ENCODE peak calls at places on chromosomes 6 and 20, in four cellular contexts. L is RWPE1, S is heart right ventricle, P is mucosa of descending colon. O is an unnamed sample.

GRCh38 chr20:59748555-59749292 is 144.4 kb downstream of the PHACTR3 start:
- DNase-seq in L (no peak), S (no peak), P (no peak), O (no peak)

GRCh38 chr20:33490023-33490933 is at the start of gene CBFA2T2:
- DNase-seq in L (peak; percentile 84), S (peak; percentile 66), P (peak; percentile 84), O (peak; percentile 62)

GRCh38 chr6:134161036-134161435 is 108.6 kb upstream of the SLC2A12 start:
- DNase-seq in L (peak; percentile 62), S (no peak), P (no peak), O (no peak)

GRCh38 chr6:16270178-16270794 is 31.9 kb downstream of the GMPR start:
- DNase-seq in L (no peak), S (no peak), P (no peak), O (no peak)

GRCh38 chr6:44122821-44123220 is 4.4 kb downstream of the MRPL14 start:
- DNase-seq in L (no peak), S (no peak), P (no peak), O (peak; percentile 50)

GRCh38 chr6:163252132-163252729 is 162.3 kb upstream of the QKI start:
- DNase-seq in L (no peak), S (no peak), P (no peak), O (no peak)

GRCh38 chr6:1903780-1904493 is 294.2 kb downstream of the FOXC1 start:
- DNase-seq in L (no peak), S (no peak), P (no peak), O (no peak)

GRCh38 chr20:15875446-15875845 is 697.8 kb downstream of the KIF16B start:
- DNase-seq in L (no peak), S (no peak), P (no peak), O (no peak)

GRCh38 chr6:123524781-123525180 is 112.0 kb downstream of the TRDN start:
- DNase-seq in L (no peak), S (no peak), P (no peak), O (no peak)

DNA sequence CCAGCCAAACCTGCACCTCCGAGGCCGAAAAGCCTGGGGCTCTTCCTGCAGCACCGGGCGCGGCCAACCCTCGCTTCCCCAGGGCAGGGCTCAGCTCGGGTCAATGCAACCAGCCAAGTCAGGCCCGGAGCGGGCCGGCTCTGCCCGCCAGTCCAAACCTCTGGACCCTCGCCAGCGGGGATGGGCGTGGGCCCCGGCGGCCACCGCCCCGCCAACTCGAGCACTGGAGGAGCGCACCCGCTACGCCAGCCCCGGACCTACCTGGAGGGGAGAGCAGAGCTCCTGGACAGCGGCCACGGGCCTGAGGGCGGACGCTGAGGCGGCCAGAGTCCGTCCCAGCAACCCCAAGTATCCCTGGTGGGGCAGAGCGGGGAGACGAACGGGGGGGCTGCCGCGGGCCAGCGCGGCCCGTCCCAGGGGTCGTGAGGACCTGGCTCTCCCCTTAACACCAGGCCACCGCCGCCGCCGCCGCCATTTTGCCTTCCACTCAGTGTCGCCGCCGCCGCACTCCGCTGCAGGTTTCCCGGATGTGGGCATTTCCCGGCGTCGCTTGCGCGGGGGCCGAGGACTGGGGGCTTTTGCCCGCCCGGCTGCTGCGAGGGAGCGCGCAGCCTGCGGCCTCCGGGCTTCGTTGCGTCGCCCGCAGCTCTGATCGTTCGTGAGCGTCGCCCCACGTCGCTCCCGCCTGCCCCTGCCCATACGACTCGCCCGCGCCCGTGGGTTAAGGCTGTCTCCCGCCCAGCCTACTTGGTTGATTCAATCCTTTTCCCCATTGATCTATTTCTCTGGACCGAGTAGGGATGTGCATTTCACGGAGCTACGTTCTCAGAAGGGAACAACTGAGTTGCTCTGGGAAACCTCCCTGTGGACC is at the start of gene LATS1:
- DNase-seq in L (peak; percentile 85), S (peak; percentile 91), P (peak; percentile 93), O (peak; percentile 95)
- TF ChIP-seq CTCF in L (no peak), S (no peak), P (no peak), O (no peak)

GRCh38 chr6:14533446-14533845 is 415.9 kb downstream of the CD83 start:
- DNase-seq in L (no peak), S (no peak), P (no peak), O (no peak)
- TF ChIP-seq CTCF in L (no peak), S (no peak), P (no peak), O (no peak)

GRCh38 chr6:41021832-41022231 is 17.2 kb downstream of the UNC5CL start:
- DNase-seq in L (no peak), S (peak; percentile 25), P (no peak), O (no peak)
- TF ChIP-seq CTCF in L (no peak), S (peak; percentile 33), P (no peak), O (no peak)

DNA sequence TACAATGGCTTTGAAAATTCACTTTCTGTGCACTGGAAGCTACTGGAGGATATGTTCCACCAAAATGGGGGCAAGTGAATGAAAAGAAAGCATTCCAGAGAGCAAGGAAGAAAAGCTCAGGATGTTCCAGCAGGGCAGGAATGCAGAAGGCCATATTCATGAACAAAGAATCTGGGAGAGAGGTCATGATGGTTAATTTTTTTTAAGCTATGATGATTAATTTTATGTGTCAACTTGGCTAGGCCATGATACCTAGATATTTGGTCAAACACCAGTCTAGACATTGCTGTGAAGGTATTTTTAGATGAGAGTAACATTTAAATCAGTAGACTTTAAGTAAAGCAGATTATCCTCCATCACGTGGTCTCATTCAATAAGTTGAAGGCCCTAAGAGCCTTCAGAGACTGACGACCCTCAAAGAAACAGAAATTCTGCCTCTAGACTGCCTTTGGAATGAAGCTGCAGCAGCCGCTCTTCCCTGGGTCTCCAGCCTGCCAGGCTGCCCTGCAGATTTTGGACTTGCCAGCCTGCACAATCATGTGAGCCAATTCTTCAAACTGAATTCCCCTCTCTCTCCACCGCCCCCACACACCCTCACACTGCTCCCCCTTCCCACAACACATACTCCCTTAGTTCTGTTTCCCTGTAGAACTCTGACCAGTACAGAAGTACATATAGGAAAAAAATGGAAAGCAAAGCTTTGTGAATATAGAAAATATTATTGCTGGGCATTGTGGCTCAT is 20.0 kb upstream of the GCM1 start:
- DNase-seq in L (peak; percentile 20), S (no peak), P (no peak), O (no peak)
- TF ChIP-seq CTCF in L (no peak), S (no peak), P (no peak), O (no peak)

GRCh38 chr6:166951670-166952060 is 4.7 kb downstream of the RNASET2 start:
- DNase-seq in L (no peak), S (no peak), P (no peak), O (no peak)
- TF ChIP-seq CTCF in L (no peak), S (peak; percentile 30), P (no peak), O (peak; percentile 26)

DNA sequence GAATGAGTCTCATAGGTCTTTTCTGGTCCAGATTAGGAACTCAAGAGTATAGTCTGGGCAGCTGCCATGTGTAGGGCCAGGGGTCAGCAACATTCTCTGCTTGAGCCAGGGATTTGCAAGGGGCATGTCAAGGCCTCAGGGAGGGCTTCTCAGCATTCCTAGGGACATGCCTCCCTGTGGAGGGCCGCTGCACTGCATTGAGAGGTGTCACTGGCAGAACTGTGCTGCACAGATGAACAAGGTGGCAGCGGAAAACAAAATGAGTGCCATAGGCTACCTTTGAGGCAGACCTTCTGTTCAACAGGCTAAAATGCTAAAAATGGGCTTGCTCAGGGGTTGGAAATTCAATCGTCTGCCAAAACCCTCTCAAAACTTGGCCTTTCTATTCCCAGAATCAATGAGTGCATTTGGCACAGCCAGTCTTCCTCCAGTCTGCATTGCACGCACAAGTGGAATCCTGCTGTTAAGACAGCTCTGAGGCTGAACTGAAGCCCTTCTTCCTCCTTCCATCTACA is 51.6 kb upstream of the SRPK1 start:
- DNase-seq in L (no peak), S (no peak), P (no peak), O (no peak)
- TF ChIP-seq CTCF in L (no peak), S (no peak), P (no peak), O (no peak)

GRCh38 chr6:108745664-108746336 is 102.4 kb upstream of the ARMC2 start:
- DNase-seq in L (no peak), S (no peak), P (no peak), O (no peak)
- TF ChIP-seq CTCF in L (no peak), S (no peak), P (no peak), O (no peak)